ENCODE peak calls at places on chromosomes 13 and 19, in five cellular contexts. A, M, T, V and B are unnamed samples.

GRCh38 chr13:49517461-49517860 is 21.7 kb downstream of the PHF11 start:
- DNase-seq in T (peak; percentile 40), A (no peak), M (peak; percentile 50), V (no peak), B (no peak)

GRCh38 chr19:21098291-21098690 is 16.3 kb downstream of the ZNF714 start:
- DNase-seq in V (no peak), T (no peak), M (peak; percentile 67), A (no peak), B (no peak)

GRCh38 chr19:42090687-42091086 is 14.7 kb downstream of the ZNF574 start:
- DNase-seq in V (no peak), A (no peak), M (no peak), T (no peak), B (no peak)

GRCh38 chr13:80408270-80408669 is 67.3 kb upstream of the SPRY2 start:
- DNase-seq in V (peak; percentile 47), T (no peak), A (no peak), M (no peak), B (no peak)

GRCh38 chr19:2446390-2446789 is 10.4 kb downstream of the LMNB2 start:
- DNase-seq in V (no peak), T (no peak), A (no peak), M (no peak), B (no peak)

GRCh38 chr13:94712287-94712811 is at the start of gene SOX21:
- DNase-seq in M (no peak), V (peak; percentile 49), A (no peak), T (no peak), B (no peak)

GRCh38 chr13:70505809-70506208 is 397.6 kb upstream of the KLHL1 start:
- DNase-seq in A (no peak), V (no peak), M (peak; percentile 99), T (no peak), B (no peak)

GRCh38 chr19:35269425-35270117 is 809 bp downstream of the USF2 start:
- DNase-seq in T (peak; percentile 74), M (peak; percentile 94), V (peak; percentile 93), A (peak; percentile 75), B (peak; percentile 76)

GRCh38 chr19:5851302-5851701 is at the start of gene FUT3:
- DNase-seq in M (no peak), V (no peak), T (no peak), A (no peak), B (no peak)

GRCh38 chr19:18098891-18099622 is 1.5 kb downstream of the MAST3 start:
- DNase-seq in V (no peak), T (no peak), M (no peak), A (no peak), B (no peak)

GRCh38 chr13:88526186-88526852 is 855.1 kb downstream of the SLITRK5 start:
- DNase-seq in A (no peak), V (no peak), M (no peak), T (no peak), B (peak; percentile 6)

GRCh38 chr13:49996951-49997895 is at the start of gene TRIM13:
- DNase-seq in T (peak; percentile 93), M (peak; percentile 89), V (peak; percentile 86), A (peak; percentile 88), B (peak; percentile 83)

GRCh38 chr13:19959141-19959830 is 759 bp downstream of the ZMYM2 start:
- DNase-seq in A (peak; percentile 39), V (peak; percentile 60), M (peak; percentile 69), T (peak; percentile 71), B (peak; percentile 49)

GRCh38 chr13:46166221-46166584 is 15.8 kb downstream of the LCP1 start:
- DNase-seq in V (no peak), T (no peak), M (no peak), A (no peak), B (no peak)

GRCh38 chr13:26022538-26023292 is 29.1 kb downstream of the SHISA2 start:
- DNase-seq in A (peak; percentile 47), T (peak; percentile 92), V (no peak), M (peak; percentile 98), B (no peak)

GRCh38 chr13:77219401-77219800 is 107.5 kb downstream of the MYCBP2 start:
- DNase-seq in T (no peak), M (no peak), A (no peak), V (no peak), B (no peak)

GRCh38 chr19:3443840-3444694 is 36.3 kb downstream of the SMIM24 start:
- DNase-seq in A (peak; percentile 47), T (peak; percentile 75), M (no peak), V (peak; percentile 85), B (peak; percentile 89)

GRCh38 chr13:97978661-97979450 is 25.4 kb downstream of the IPO5 start:
- DNase-seq in T (peak; percentile 37), M (peak; percentile 12), V (no peak), A (peak; percentile 28), B (peak; percentile 61)

GRCh38 chr19:4260605-4261191 is 13.8 kb downstream of the YJU2 start:
- DNase-seq in M (no peak), A (no peak), V (no peak), T (no peak), B (no peak)

GRCh38 chr13:111239754-111240670 is 80.4 kb upstream of the TEX29 start:
- DNase-seq in T (no peak), V (no peak), M (peak; percentile 14), A (no peak), B (no peak)

GRCh38 chr13:26914624-26915023 is 154.0 kb upstream of the GPR12 start:
- DNase-seq in V (no peak), A (no peak), M (no peak), T (no peak), B (no peak)

GRCh38 chr19:44653977-44654784 is 10.5 kb downstream of the PVR start:
- DNase-seq in M (peak; percentile 76), V (peak; percentile 78), A (peak; percentile 43), T (peak; percentile 52), B (peak; percentile 23)

GRCh38 chr19:16470541-16470910 is 1.2 kb downstream of the EPS15L1 start:
- DNase-seq in T (peak; percentile 27), V (no peak), M (no peak), A (no peak), B (no peak)

GRCh38 chr19:38654478-38655079 is 7.1 kb downstream of the ACTN4 start:
- DNase-seq in V (no peak), T (peak; percentile 86), A (peak; percentile 78), M (no peak), B (no peak)

GRCh38 chr19:10118960-10119359 is 739 bp downstream of the EIF3G start:
- DNase-seq in T (peak; percentile 23), M (no peak), A (no peak), V (no peak), B (no peak)
- H2AK5ac ChIP-seq in T (peak overlapping the region; percentile 37), M (peak overlapping the region; percentile 32), A (peak overlapping the region; percentile 95), V (no peak overlapping the region), B (peak overlapping the region; percentile 100)

GRCh38 chr19:623974-624373 is 9.4 kb downstream of the POLRMT start:
- DNase-seq in T (peak; percentile 83), M (no peak), A (peak; percentile 82), V (no peak), B (no peak)

GRCh38 chr19:629961-630714 is 3.2 kb downstream of the POLRMT start:
- DNase-seq in M (no peak), V (no peak), T (no peak), A (no peak), B (no peak)

GRCh38 chr19:624433-625109 is 8.8 kb downstream of the POLRMT start:
- DNase-seq in V (no peak), M (no peak), T (no peak), A (no peak), B (no peak)

GRCh38 chr19:625257-625656 is 8.1 kb downstream of the POLRMT start:
- DNase-seq in M (no peak), V (no peak), T (no peak), A (no peak), B (no peak)

DNA sequence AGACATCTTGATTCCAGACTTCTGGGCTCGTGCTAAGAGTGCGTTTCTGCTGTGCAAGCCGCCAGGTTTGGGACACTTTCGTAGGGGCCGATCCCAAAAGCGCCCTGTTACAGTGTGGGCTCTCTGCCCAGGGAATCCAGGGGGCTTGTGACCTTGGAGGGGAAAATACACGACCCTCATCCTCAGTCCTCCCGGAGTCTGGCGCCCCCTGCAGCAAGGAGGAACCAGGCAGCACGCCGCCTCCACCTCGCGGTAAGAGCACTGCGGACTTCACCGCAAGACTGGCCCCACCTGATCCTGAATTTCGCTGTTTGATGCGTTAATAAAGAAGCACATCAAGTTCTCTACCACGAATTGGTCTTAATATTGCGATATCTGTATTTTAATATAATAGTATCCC is 5.2 kb downstream of the POLRMT start:
- DNase-seq in V (peak; percentile 69), M (no peak), A (no peak), T (no peak), B (no peak)
- H4K91ac ChIP-seq in V (no peak overlapping the region), M (no peak overlapping the region), A (no peak overlapping the region), T (no peak overlapping the region), B (no peak overlapping the region)

GRCh38 chr13:43805681-43806128 is 18.9 kb upstream of the ENOX1 start:
- DNase-seq in A (peak; percentile 25), M (peak; percentile 50), T (peak; percentile 40), V (no peak), B (no peak)
- H2AK5ac ChIP-seq in A (peak overlapping the region; percentile 5), M (no peak overlapping the region), T (no peak overlapping the region), V (no peak overlapping the region), B (no peak overlapping the region)

GRCh38 chr13:40383922-40384321 is 282.5 kb downstream of the FOXO1 start:
- DNase-seq in T (no peak), V (no peak), A (no peak), M (no peak), B (no peak)

GRCh38 chr13:40379794-40380608 is 286.4 kb downstream of the FOXO1 start:
- DNase-seq in T (no peak), M (no peak), A (no peak), V (no peak), B (no peak)

GRCh38 chr13:40379186-40379585 is 287.3 kb downstream of the FOXO1 start:
- DNase-seq in V (no peak), M (no peak), T (no peak), A (no peak), B (no peak)

GRCh38 chr13:40383132-40383531 is 283.3 kb downstream of the FOXO1 start:
- DNase-seq in A (no peak), T (no peak), V (peak; percentile 49), M (no peak), B (no peak)

DNA sequence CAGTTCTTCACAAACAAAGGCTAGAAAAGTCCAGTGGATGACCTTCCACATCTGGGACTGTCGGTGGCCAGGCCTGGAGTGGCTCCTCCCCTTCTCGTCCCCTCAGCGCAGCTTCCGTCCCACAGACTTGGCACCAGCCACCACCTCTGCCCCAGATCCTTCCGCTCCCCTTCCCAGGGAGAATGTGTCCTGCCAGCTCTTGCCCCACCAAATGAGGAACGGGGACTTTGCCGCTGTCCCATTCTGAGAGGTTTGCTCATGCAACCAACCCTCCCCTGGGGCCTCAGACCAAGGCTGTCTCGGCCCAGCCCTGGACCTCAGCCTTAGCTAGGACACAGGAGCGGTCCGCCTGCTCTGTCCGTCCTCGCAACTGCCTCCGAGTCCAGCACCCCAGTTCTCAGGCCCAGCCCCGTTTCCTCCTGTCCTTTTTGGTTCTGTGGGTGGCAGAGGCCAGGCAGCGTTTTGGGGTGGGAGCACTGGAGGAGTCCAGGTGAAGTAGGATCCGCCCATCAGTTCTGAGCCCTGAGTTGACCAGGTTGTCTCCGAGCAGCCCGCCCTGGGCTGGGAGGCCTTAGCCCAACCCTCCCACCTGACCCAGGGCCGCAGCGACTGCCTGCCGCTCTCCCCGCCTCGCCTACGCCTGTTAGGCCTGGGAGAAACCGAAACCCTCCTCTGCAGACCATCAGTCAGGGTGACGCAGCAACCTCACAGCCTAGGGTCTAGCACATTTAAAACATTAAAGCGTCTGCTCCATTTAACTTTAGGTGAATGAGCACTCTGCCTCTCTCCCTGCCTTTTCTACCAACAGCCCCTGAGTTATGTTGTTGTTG is 284.3 kb downstream of the FOXO1 start:
- DNase-seq in M (no peak), T (no peak), V (peak; percentile 73), A (no peak), B (no peak)
- H4K91ac ChIP-seq in M (peak overlapping the region; percentile 93), T (peak overlapping the region; percentile 54), V (no peak overlapping the region), A (no peak overlapping the region), B (no peak overlapping the region)